ENCODE peak calls at places on chromosome 7, in six cellular contexts. X is lower leg skin, Z is pancreas, T is A549, V is AG04450, F is epithelial cell of esophagus. Q is an unnamed sample.

GRCh38 chr7:16484453-16485158 is 19.1 kb upstream of the SOSTDC1 start:
- DNase-seq in X (no peak), Z (no peak), T (peak; percentile 87), V (peak; percentile 29), F (peak; percentile 86), Q (peak; percentile 80)

GRCh38 chr7:29086545-29086944 is 59.8 kb downstream of the CPVL start:
- DNase-seq in X (no peak), Z (no peak), T (no peak), V (no peak), F (no peak), Q (no peak)

GRCh38 chr7:37031571-37032257 is 307.4 kb upstream of the AOAH start:
- DNase-seq in X (peak; percentile 91), Z (peak; percentile 84), T (peak; percentile 98), V (peak; percentile 96), F (peak; percentile 100), Q (peak; percentile 99)

GRCh38 chr7:128351296-128352123 is 7.8 kb upstream of the RBM28 start:
- DNase-seq in X (no peak), Z (no peak), T (no peak), V (no peak), F (no peak), Q (no peak)

GRCh38 chr7:82566752-82567151 is 123.2 kb upstream of the CACNA2D1 start:
- DNase-seq in X (no peak), Z (no peak), T (no peak), V (no peak), F (no peak), Q (no peak)

GRCh38 chr7:12712236-12712635 is 24.8 kb downstream of the ARL4A start:
- DNase-seq in X (no peak), Z (no peak), T (no peak), V (no peak), F (no peak), Q (no peak)

GRCh38 chr7:129169171-129169643 is 19.2 kb upstream of the SMO start:
- DNase-seq in X (no peak), Z (peak; percentile 43), T (no peak), V (no peak), F (peak; percentile 39), Q (no peak)

GRCh38 chr7:71454981-71455380 is 323.0 kb downstream of the GALNT17 start:
- DNase-seq in X (no peak), Z (no peak), T (no peak), V (no peak), F (no peak), Q (no peak)

GRCh38 chr7:81882086-81882485 is 112.2 kb upstream of the HGF start:
- DNase-seq in X (no peak), Z (no peak), T (no peak), V (no peak), F (no peak), Q (peak; percentile 69)

GRCh38 chr7:141421306-141421705 is 129.9 kb upstream of the AGK start:
- DNase-seq in X (no peak), Z (no peak), T (no peak), V (no peak), F (no peak), Q (no peak)

GRCh38 chr7:30752979-30753378 is 1.0 kb downstream of the INMT start:
- DNase-seq in X (no peak), Z (peak; percentile 68), T (no peak), V (no peak), F (no peak), Q (peak; percentile 85)

GRCh38 chr7:132276986-132277716 is 299.1 kb downstream of the PLXNA4 start:
- DNase-seq in X (no peak), Z (no peak), T (peak; percentile 75), V (no peak), F (peak; percentile 29), Q (no peak)

GRCh38 chr7:82506702-82507101 is 63.1 kb upstream of the CACNA2D1 start:
- DNase-seq in X (peak; percentile 63), Z (no peak), T (no peak), V (peak; percentile 3), F (peak; percentile 30), Q (peak; percentile 46)

GRCh38 chr7:47782022-47782421 is 166.2 kb downstream of the PKD1L1 start:
- DNase-seq in X (no peak), Z (no peak), T (no peak), V (no peak), F (no peak), Q (peak; percentile 46)

GRCh38 chr7:130388671-130389070 is 8.4 kb downstream of the CPA1 start:
- DNase-seq in X (no peak), Z (peak; percentile 44), T (no peak), V (no peak), F (no peak), Q (no peak)

GRCh38 chr7:136353287-136353686 is 376.1 kb upstream of the MTPN start:
- DNase-seq in X (no peak), Z (no peak), T (no peak), V (no peak), F (no peak), Q (no peak)

GRCh38 chr7:68321076-68321639 is 1277.1 kb upstream of the AUTS2 start:
- DNase-seq in X (no peak), Z (peak; percentile 50), T (peak; percentile 77), V (no peak), F (peak; percentile 20), Q (no peak)

GRCh38 chr7:53218730-53219504 is 183.5 kb downstream of the POM121L12 start:
- DNase-seq in X (no peak), Z (no peak), T (no peak), V (no peak), F (no peak), Q (no peak)

GRCh38 chr7:134778941-134779740 is at the start of gene CALD1:
- DNase-seq in X (peak; percentile 69), Z (peak; percentile 28), T (peak; percentile 89), V (peak; percentile 99), F (peak; percentile 99), Q (peak; percentile 100)

GRCh38 chr7:21345361-21345760 is 82.5 kb upstream of the SP4 start:
- DNase-seq in X (no peak), Z (no peak), T (no peak), V (no peak), F (no peak), Q (no peak)

GRCh38 chr7:100013328-100013676 is 2.1 kb upstream of the ZKSCAN1 start:
- DNase-seq in X (no peak), Z (no peak), T (no peak), V (no peak), F (peak; percentile 78), Q (no peak)

GRCh38 chr7:100017875-100018274 is 2.5 kb downstream of the ZKSCAN1 start:
- DNase-seq in X (no peak), Z (no peak), T (no peak), V (no peak), F (no peak), Q (no peak)

GRCh38 chr7:100017300-100017699 is 1.9 kb downstream of the ZKSCAN1 start:
- DNase-seq in X (no peak), Z (peak; percentile 52), T (no peak), V (no peak), F (no peak), Q (no peak)

GRCh38 chr7:100016209-100016901 is 959 bp downstream of the ZKSCAN1 start:
- DNase-seq in X (no peak), Z (no peak), T (no peak), V (no peak), F (no peak), Q (no peak)

GRCh38 chr7:100015232-100016208 is at the start of gene ZKSCAN1:
- DNase-seq in X (peak; percentile 82), Z (peak; percentile 90), T (peak; percentile 96), V (peak; percentile 81), F (peak; percentile 94), Q (peak; percentile 95)
- TF ChIP-seq CTCF in X (no peak), Z (no peak), T (no peak), V (no peak), F (no peak), Q (no peak)

GRCh38 chr7:151408839-151409554 is 841 bp downstream of the WDR86 start:
- DNase-seq in X (no peak), Z (no peak), T (no peak), V (no peak), F (no peak), Q (peak; percentile 29)
- H3K4me3 ChIP-seq in X (no peak overlapping the region), Z (peak overlapping the region; percentile 11), T (no peak overlapping the region), V (no peak overlapping the region), F (no peak overlapping the region), Q (no peak overlapping the region)

DNA sequence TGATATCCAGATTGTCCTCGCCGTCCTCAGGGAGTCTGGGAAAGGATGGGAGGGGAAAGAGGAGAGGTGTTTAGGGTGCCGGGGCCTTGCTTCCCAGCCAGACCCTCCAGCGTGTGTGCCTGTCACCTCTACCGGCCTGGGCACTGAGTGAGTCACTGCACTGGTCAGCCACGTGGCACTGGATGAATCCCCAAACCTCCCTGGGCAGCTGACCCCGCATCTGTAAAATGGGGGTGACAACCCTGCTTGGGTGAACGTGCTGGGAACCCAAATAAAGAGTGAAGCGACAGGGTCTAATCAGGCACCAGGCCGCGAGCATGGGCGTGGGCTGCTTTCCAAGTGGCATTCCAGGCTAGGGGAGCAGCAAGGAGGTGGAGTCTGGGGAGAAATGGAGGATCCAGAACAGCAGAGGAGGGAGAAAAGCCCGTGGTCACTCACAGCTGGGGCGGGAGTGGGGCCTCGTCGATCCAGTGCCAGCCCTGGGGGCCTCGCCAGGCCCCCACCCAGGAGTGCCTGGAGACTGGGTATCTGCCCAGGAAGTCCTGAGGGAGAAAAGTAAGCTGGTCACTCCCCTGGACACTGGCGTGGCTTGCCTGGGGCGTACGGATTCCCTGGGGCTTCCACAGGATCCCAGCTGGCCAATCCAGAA is 29.7 kb downstream of the KLRG2 start:
- DNase-seq in X (no peak), Z (no peak), T (no peak), V (no peak), F (no peak), Q (no peak)
- TF ChIP-seq CTCF in X (no peak), Z (no peak), T (no peak), V (no peak), F (no peak), Q (no peak)

GRCh38 chr7:99500637-99501009 is 542 bp upstream of the ZNF394 start:
- DNase-seq in X (no peak), Z (no peak), T (no peak), V (no peak), F (no peak), Q (no peak)

GRCh38 chr7:99498546-99498944 is 1.5 kb downstream of the ZNF394 start:
- DNase-seq in X (no peak), Z (no peak), T (no peak), V (no peak), F (no peak), Q (no peak)

GRCh38 chr7:99499356-99499712 is 747 bp downstream of the ZNF394 start:
- DNase-seq in X (no peak), Z (no peak), T (no peak), V (no peak), F (peak; percentile 20), Q (no peak)

GRCh38 chr7:99499713-99500636 is at the start of gene ZNF394:
- DNase-seq in X (peak; percentile 90), Z (peak; percentile 80), T (peak; percentile 95), V (peak; percentile 76), F (peak; percentile 93), Q (peak; percentile 94)

DNA sequence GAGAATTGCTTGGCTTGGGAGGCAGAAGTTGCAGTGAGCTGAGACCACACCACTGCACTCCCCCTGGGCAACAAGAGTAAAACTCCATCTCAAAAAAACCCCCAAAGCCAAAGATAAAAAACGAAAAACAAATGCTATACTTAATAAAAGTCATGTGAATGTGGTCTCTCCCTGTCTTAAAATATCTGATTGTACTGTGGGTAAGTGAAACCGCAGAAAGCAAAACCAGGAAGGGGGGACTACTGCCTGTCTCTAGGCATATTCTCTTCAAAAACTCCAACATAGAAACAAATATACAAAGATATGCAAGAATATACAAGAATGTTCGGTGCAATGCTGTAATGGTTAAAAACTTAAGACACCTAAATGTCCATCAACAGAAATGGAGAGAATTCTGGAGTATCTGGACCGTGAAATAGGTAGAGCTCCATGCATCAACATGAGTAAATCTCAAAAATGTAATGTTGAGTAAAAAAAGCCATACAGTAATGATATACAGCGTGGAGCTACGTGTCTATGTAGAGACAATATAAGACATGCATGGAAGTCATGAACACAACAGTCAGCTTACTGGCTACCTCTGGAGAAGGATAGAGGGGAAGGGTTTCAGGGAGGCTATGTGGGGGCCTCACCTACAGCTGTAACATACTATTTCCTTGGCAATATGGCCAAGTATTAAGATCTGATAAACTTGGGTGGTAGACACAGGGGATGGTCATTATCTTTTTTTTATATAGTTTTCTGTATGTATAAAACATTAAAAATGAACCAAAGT is 2.1 kb downstream of the ZNF394 start:
- DNase-seq in X (no peak), Z (no peak), T (no peak), V (no peak), F (no peak), Q (no peak)
- H3K4me3 ChIP-seq in X (no peak overlapping the region), Z (peak overlapping the region; percentile 70), T (peak overlapping the region; percentile 71), V (peak overlapping the region; percentile 97), F (peak overlapping the region; percentile 88), Q (peak overlapping the region; percentile 99)